ENCODE peak calls at places on chromosome 7, in ten cellular contexts. R is AG08395; A is heart right ventricle; K is SJSA1; S is mucosa of descending colon; Y is activated CD4-positive, alpha-beta T cell treated with anti-CD3 and anti-CD28 coated beads, Interleukin-2, amount 10 ng/mL, durations not matched to agents 7 days and 5 days; B is T-helper 2 cell; C is stimulated activated naive B cell treated with anti-CD40 and anti-IgM and Interleukin-4, amounts not matched to agents 10 μg/mL and 1 μg/mL and 100 μg/mL, for 72 hours; M is HFF-Myc; N is NCI-H187. Q is an unnamed sample.

GRCh38 chr7:28732037-28732869 is 225.9 kb downstream of the TRIL start:
- DNase-seq in B (no peak), K (no peak), A (peak; percentile 20), M (peak; percentile 63), S (no peak), R (peak; percentile 77), N (no peak), C (no peak), Y (no peak), Q (no peak)

GRCh38 chr7:143205560-143206293 is 16.1 kb upstream of the TAS2R40 start:
- DNase-seq in Y (peak; percentile 24), N (no peak), C (peak; percentile 77), B (peak; percentile 23), R (no peak), K (no peak), S (no peak), A (no peak), M (no peak), Q (peak; percentile 1)

GRCh38 chr7:24025765-24026164 is 258.2 kb upstream of the NPY start:
- DNase-seq in R (no peak), Y (no peak), M (no peak), K (no peak), B (no peak), C (no peak), S (no peak), N (no peak), A (no peak), Q (no peak)

GRCh38 chr7:108014747-108015682 is 12.1 kb upstream of the LAMB1 start:
- DNase-seq in K (peak; percentile 55), A (no peak), R (no peak), M (no peak), N (no peak), Y (no peak), B (no peak), C (no peak), S (no peak), Q (no peak)

GRCh38 chr7:40584667-40585433 is 450.0 kb downstream of the SUGCT start:
- DNase-seq in C (no peak), M (no peak), S (no peak), K (no peak), N (no peak), A (no peak), B (no peak), Y (no peak), R (no peak), Q (no peak)

GRCh38 chr7:158825628-158826289 is 3.5 kb downstream of the ESYT2 start:
- DNase-seq in S (no peak), Y (no peak), M (no peak), C (no peak), A (no peak), K (no peak), N (no peak), R (no peak), B (no peak), Q (no peak)

GRCh38 chr7:130649004-130649790 is 19.4 kb downstream of the COPG2 start:
- DNase-seq in K (no peak), R (peak; percentile 71), M (peak; percentile 25), B (no peak), C (peak; percentile 51), S (no peak), N (no peak), Y (no peak), A (no peak), Q (no peak)

GRCh38 chr7:22688034-22688433 is 39.0 kb upstream of the IL6 start:
- DNase-seq in R (no peak), K (no peak), A (no peak), S (no peak), Y (no peak), C (no peak), M (no peak), B (no peak), N (no peak), Q (no peak)

GRCh38 chr7:74483402-74484336 is 30.0 kb downstream of the GTF2IRD1 start:
- DNase-seq in C (no peak), M (no peak), S (no peak), R (peak; percentile 29), N (no peak), B (no peak), A (no peak), K (peak; percentile 75), Y (no peak), Q (no peak)

GRCh38 chr7:16801111-16801542 is 3.7 kb downstream of the AGR2 start:
- DNase-seq in A (no peak), K (no peak), Y (no peak), B (no peak), C (no peak), R (peak; percentile 75), N (peak; percentile 13), M (peak; percentile 62), S (no peak), Q (no peak)

GRCh38 chr7:128191136-128191844 is 49.8 kb upstream of the LEP start:
- DNase-seq in M (no peak), C (no peak), N (no peak), A (no peak), K (peak; percentile 27), S (no peak), Y (no peak), R (no peak), B (no peak), Q (no peak)

GRCh38 chr7:81210092-81211064 is 291.5 kb upstream of the SEMA3C start:
- DNase-seq in B (no peak), M (no peak), K (no peak), C (no peak), R (peak; percentile 29), S (no peak), A (no peak), N (no peak), Y (no peak), Q (no peak)

GRCh38 chr7:41416208-41416595 is 286.7 kb downstream of the INHBA start:
- DNase-seq in N (no peak), C (no peak), K (no peak), M (peak; percentile 52), R (no peak), Y (no peak), S (no peak), B (no peak), A (no peak), Q (no peak)

Q was measured in T-helper 22 cell.